ENCODE peak calls at places on chromosome 1, in four cellular contexts. H is NCI-H460; E is NCI-H1417 treated with DMSO at 0.1 percent for 48 hours; T is activated naive CD8-positive, alpha-beta T cell treated with anti-CD3 and anti-CD28 coated beads, Interleukin-2, amount 50 U/mL, for 24 hours. F is an unnamed sample.

GRCh38 chr1:33181038-33181861 is 593 bp downstream of the TRIM62 start:
- DNase-seq in H (no peak), E (no peak), T (peak; percentile 40), F (peak; percentile 56)

GRCh38 chr1:199691540-199691939 is 336.0 kb upstream of the NR5A2 start:
- DNase-seq in H (no peak), E (peak; percentile 73), T (no peak), F (no peak)

GRCh38 chr1:145927916-145928647 is 798 bp upstream of the RBM8A start:
- DNase-seq in H (no peak), E (no peak), T (no peak), F (no peak)

GRCh38 chr1:172906778-172907592 is 143.8 kb downstream of the TNFSF18 start:
- DNase-seq in H (peak; percentile 67), E (no peak), T (no peak), F (no peak)

GRCh38 chr1:194028002-194028401 is 841.6 kb upstream of the B3GALT2 start:
- DNase-seq in H (no peak), E (no peak), T (no peak), F (no peak)

GRCh38 chr1:167630568-167631385 is 745 bp downstream of the RCSD1 start:
- DNase-seq in H (no peak), E (no peak), T (no peak), F (no peak)

GRCh38 chr1:165531021-165531420 is 12.8 kb upstream of the LRRC52 start:
- DNase-seq in H (no peak), E (no peak), T (no peak), F (no peak)

GRCh38 chr1:216210081-216210480 is 213.2 kb downstream of the USH2A start:
- DNase-seq in H (peak; percentile 12), E (no peak), T (no peak), F (no peak)

F was measured in NCI-H526 treated with DMSO at 0.1 percent for 48 hours.